ENCODE peak calls at places on chromosomes 4 and X, in ten cellular contexts. H is uterus, A is IMR-90, B is esophagus squamous epithelium, Y is K562, F is body of pancreas, Z is breast epithelium, P is GM12891, G is tibial nerve, X is sigmoid colon. S is an unnamed sample.

GRCh38 chr4:82865592-82865991 is 25.4 kb downstream of the SEC31A start:
- DNase-seq in H (no peak), A (peak), B (no peak), Y (no peak), F (no peak), Z (no peak), P (no peak), G (no peak), X (no peak), S (no peak)

GRCh38 chr4:25484243-25484721 is 107.2 kb downstream of the ANAPC4 start:
- DNase-seq in H (no peak), A (no peak), B (no peak), Y (no peak), F (no peak), Z (no peak), P (no peak), G (no peak), X (no peak), S (no peak)

GRCh38 chr4:9812530-9813340 is 31.3 kb downstream of the DRD5 start:
- DNase-seq in H (no peak), A (no peak), B (no peak), Y (no peak), F (no peak), Z (no peak), P (no peak), G (no peak), X (no peak), S (no peak)

GRCh38 chr4:101933855-101934254 is 143.3 kb downstream of the BANK1 start:
- DNase-seq in H (no peak), A (no peak), B (no peak), Y (no peak), F (no peak), Z (no peak), P (no peak), G (no peak), X (no peak), S (no peak)

GRCh38 chrX:125150231-125150630 is 169.4 kb upstream of the TEX13C start:
- DNase-seq in H (no peak), A (peak), B (no peak), Y (no peak), F (no peak), Z (no peak), P (no peak), G (no peak), X (no peak), S (no peak)

GRCh38 chr4:53598901-53599300 is 7.6 kb upstream of the LNX1 start:
- DNase-seq in H (no peak), A (no peak), B (no peak), Y (no peak), F (no peak), Z (no peak), P (no peak), G (no peak), X (no peak), S (no peak)

GRCh38 chrX:139170526-139171173 is 359.9 kb upstream of the F9 start:
- DNase-seq in H (no peak), A (no peak), B (no peak), Y (no peak), F (no peak), Z (no peak), P (no peak), G (no peak), X (no peak), S (no peak)

GRCh38 chr4:57131849-57132745 is 21.9 kb upstream of the IGFBP7 start:
- DNase-seq in H (no peak), A (peak), B (no peak), Y (no peak), F (peak), Z (peak), P (no peak), G (no peak), X (no peak), S (no peak)

GRCh38 chr4:180827610-180828009 is 1415.6 kb upstream of the TENM3 start:
- DNase-seq in H (no peak), A (peak), B (no peak), Y (no peak), F (no peak), Z (no peak), P (no peak), G (no peak), X (no peak), S (no peak)

GRCh38 chr4:95124906-95125504 is 367.2 kb downstream of the BMPR1B start:
- DNase-seq in H (peak), A (peak), B (no peak), Y (no peak), F (no peak), Z (no peak), P (no peak), G (no peak), X (no peak), S (peak)

GRCh38 chr4:18294846-18295245 is 273.3 kb upstream of the LCORL start:
- DNase-seq in H (no peak), A (no peak), B (no peak), Y (no peak), F (no peak), Z (no peak), P (no peak), G (no peak), X (no peak), S (no peak)

GRCh38 chr4:151854731-151855130 is 93.9 kb upstream of the GATB start:
- DNase-seq in H (no peak), A (peak), B (no peak), Y (no peak), F (no peak), Z (no peak), P (no peak), G (no peak), X (no peak), S (no peak)

GRCh38 chrX:54085666-54086065 is 41.4 kb upstream of the PHF8 start:
- DNase-seq in H (no peak), A (no peak), B (no peak), Y (no peak), F (no peak), Z (no peak), P (no peak), G (no peak), X (no peak), S (no peak)

GRCh38 chrX:65668362-65669310 is 1.2 kb downstream of the MSN start:
- DNase-seq in H (peak), A (peak), B (peak), Y (peak), F (no peak), Z (peak), P (no peak), G (peak), X (peak), S (peak)

DNA sequence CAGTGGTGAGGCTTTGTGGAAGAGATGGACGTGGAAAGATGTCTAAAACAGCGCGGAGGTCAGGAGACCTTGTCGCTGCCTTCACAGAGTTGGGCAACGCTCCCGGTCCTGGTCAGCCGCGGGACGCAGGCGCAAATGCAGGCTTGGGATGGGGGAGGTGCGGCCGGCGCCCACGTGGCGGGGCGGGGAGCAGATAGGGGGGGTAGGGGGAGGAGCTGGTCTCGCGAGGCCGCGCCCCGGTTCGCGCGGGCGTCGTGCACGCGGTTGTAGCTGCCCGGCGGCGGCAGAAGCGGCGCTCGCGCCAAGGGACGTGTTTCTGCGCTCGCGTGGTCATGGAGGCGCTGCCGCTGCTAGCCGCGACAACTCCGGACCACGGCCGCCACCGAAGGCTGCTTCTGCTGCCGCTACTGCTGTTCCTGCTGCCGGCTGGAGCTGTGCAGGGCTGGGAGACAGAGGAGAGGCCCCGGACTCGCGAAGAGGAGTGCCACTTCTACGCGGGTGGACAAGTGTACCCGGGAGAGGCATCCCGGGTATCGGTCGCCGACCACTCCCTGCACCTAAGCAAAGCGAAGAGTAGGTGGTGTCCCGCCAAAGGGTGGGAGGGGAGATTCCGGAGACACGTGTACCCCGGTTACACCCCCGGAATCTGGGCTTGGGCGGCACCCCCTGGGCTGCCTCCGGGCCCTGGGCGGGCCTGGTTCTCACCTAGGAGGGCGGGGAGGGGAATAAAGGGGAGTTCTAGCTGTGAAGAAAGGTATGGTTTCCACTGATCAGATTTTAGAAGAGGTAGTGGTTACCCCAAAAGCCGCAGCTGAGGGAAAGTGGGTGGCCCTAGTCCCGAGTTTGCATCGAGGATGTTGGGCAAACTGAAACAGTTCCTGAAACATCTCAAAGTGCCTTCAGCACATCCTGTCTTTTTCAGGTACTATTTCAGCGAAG is at the start of gene PRDX4:
- DNase-seq in H (peak), A (peak), B (peak), Y (peak), F (peak), Z (peak), P (peak), G (peak), X (peak), S (peak)
- TF ChIP-seq POLR2A in H (peak), A (peak), B (peak), Y (peak), F (peak), Z (peak), P (peak), G (no peak), X (no peak), S (peak)

DNA sequence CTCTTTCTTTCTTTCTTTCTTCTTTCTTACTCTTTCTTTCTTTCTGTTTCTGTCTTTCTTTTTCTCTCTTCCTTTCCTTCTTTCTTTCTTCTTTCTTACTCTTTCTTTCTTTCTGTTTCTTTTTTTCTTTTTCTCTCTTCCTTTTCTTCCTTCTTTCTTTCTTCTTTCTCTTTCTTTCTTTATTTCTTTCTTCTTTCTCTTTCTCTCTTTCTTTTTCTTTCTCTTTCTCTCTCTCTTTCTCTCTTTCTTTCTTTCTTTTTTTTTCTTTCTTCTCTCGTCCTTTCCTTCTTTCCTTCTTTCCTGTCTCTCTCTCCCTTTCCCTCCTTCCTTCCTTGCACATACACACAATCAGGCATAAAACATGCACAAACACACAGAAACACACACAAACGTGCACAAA is 79.3 kb upstream of the SHOX start:
- DNase-seq in H (no peak), A (no peak), B (no peak), Y (no peak), F (no peak), Z (no peak), P (no peak), G (no peak), X (no peak), S (no peak)
- TF ChIP-seq POLR2A in H (no peak), A (no peak), B (no peak), Y (no peak), F (no peak), Z (no peak), P (no peak), G (no peak), X (no peak), S (no peak)

GRCh38 chrX:101550362-101550761 is at the start of gene ARMCX1:
- DNase-seq in H (peak), A (peak), B (no peak), Y (no peak), F (peak), Z (peak), P (peak), G (peak), X (peak), S (peak)
- TF ChIP-seq POLR2A in H (peak), A (peak), B (peak), Y (no peak), F (peak), Z (no peak), P (no peak), G (peak), X (peak), S (no peak)

DNA sequence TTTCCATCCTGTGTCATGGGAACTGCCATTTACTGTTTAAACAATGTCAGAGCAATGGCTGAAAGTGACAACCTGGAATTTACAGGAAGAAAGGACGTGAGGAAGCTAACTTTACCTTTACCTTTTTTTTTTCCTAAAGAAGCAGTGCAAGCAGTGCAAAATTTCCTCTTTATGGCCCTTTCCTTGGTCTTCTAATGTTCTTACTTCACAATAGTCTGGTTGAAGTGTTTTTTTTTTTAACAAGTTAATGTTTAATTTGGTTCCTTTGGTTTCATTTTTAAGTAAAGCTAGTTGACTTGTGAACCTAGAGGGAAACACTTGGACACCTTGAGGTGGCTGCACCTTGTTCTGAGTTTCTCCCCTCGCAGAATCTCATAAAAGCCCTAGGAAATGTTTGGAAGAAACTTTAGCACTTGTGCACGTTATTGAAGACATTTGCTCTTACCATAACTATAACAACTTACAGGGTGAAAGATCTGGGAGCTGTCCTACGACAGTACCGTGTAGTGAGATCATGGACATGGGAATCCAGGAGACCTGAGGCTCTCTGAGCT is 1.8 kb downstream of the SGMS2 start:
- DNase-seq in H (no peak), A (no peak), B (no peak), Y (no peak), F (peak), Z (no peak), P (no peak), G (no peak), X (no peak), S (no peak)
- TF ChIP-seq POLR2A in H (no peak), A (no peak), B (no peak), Y (no peak), F (peak), Z (no peak), P (no peak), G (no peak), X (no peak), S (no peak)

GRCh38 chr4:7646384-7647061 is 211.8 kb upstream of the PSAPL1 start:
- DNase-seq in H (no peak), A (peak), B (no peak), Y (no peak), F (no peak), Z (no peak), P (no peak), G (no peak), X (no peak), S (no peak)
- TF ChIP-seq POLR2A in H (no peak), A (no peak), B (no peak), Y (no peak), F (no peak), Z (no peak), P (no peak), G (no peak), X (no peak), S (no peak)

GRCh38 chrX:107676559-107677378 is 48.5 kb downstream of the PRPS1 start:
- DNase-seq in H (peak), A (peak), B (peak), Y (peak), F (peak), Z (peak), P (no peak), G (peak), X (peak), S (peak)
- TF ChIP-seq POLR2A in H (peak), A (peak), B (peak), Y (peak), F (peak), Z (no peak), P (no peak), G (no peak), X (peak), S (peak)

GRCh38 chrX:994780-995179 is 217.7 kb downstream of the CRLF2 start:
- DNase-seq in H (no peak), A (no peak), B (no peak), Y (no peak), F (no peak), Z (no peak), P (no peak), G (no peak), X (no peak), S (no peak)

GRCh38 chrX:989959-990510 is 222.4 kb downstream of the CRLF2 start:
- DNase-seq in H (peak), A (peak), B (peak), Y (peak), F (peak), Z (peak), P (no peak), G (peak), X (peak), S (peak)
- TF ChIP-seq POLR2A in H (no peak), A (no peak), B (no peak), Y (peak), F (no peak), Z (no peak), P (no peak), G (no peak), X (no peak), S (no peak)

GRCh38 chrX:96909291-96909690 is 25.6 kb downstream of the RPA4 start:
- DNase-seq in H (no peak), A (peak), B (no peak), Y (no peak), F (no peak), Z (no peak), P (no peak), G (no peak), X (no peak), S (no peak)
- TF ChIP-seq POLR2A in H (no peak), A (no peak), B (no peak), Y (no peak), F (no peak), Z (no peak), P (no peak), G (no peak), X (no peak), S (no peak)

S was measured in erythroblast.